ENCODE peak calls at places on chromosomes 4 and X, in nine cellular contexts. E is GM23338, R is fibroblast of lung, T is HepG2, A is mammary epithelial cell, C is HCT116, M is DND-41, U is PC-9, Z is neural progenitor cell. X is an unnamed sample.

GRCh38 chr4:184309241-184310170 is 91.8 kb upstream of the ENPP6 start:
- DNase-seq in A (peak; percentile 29), T (no peak), Z (no peak), U (no peak), E (no peak), M (no peak), C (no peak), R (no peak), X (no peak)

GRCh38 chr4:36310793-36311192 is 29.4 kb downstream of the DTHD1 start:
- DNase-seq in U (no peak), A (no peak), M (peak; percentile 89), E (no peak), Z (no peak), R (no peak), T (no peak), C (no peak), X (no peak)

GRCh38 chr4:1410491-1411325 is 4.5 kb upstream of the NKX1-1 start:
- DNase-seq in R (peak; percentile 35), A (peak; percentile 29), U (peak; percentile 29), Z (peak; percentile 97), C (no peak), T (peak; percentile 15), M (peak; percentile 87), E (peak; percentile 95), X (peak; percentile 87)

GRCh38 chr4:175970734-175971133 is 94.9 kb upstream of the WDR17 start:
- DNase-seq in T (no peak), A (no peak), C (no peak), R (no peak), E (peak; percentile 24), M (no peak), Z (peak; percentile 42), U (no peak), X (no peak)

GRCh38 chr4:128468485-128468989 is 180.9 kb upstream of the PGRMC2 start:
- DNase-seq in E (no peak), A (peak; percentile 54), T (no peak), Z (no peak), C (no peak), R (peak; percentile 100), M (no peak), U (no peak), X (peak; percentile 76)

GRCh38 chr4:89196056-89196674 is 84.8 kb downstream of the TIGD2 start:
- DNase-seq in Z (no peak), M (no peak), R (peak; percentile 82), E (peak; percentile 16), A (no peak), U (no peak), C (peak; percentile 26), T (no peak), X (no peak)

GRCh38 chr4:114132830-114133229 is 153.4 kb upstream of the ARSJ start:
- DNase-seq in U (no peak), R (no peak), C (no peak), T (no peak), E (peak; percentile 62), M (no peak), Z (peak; percentile 14), A (peak; percentile 3), X (no peak)

GRCh38 chr4:11409632-11410031 is 19.1 kb downstream of the HS3ST1 start:
- DNase-seq in M (no peak), C (no peak), R (no peak), A (no peak), U (no peak), E (no peak), T (no peak), Z (no peak), X (no peak)

GRCh38 chr4:3123201-3123671 is 48.8 kb downstream of the HTT start:
- DNase-seq in R (peak; percentile 82), M (no peak), E (no peak), T (no peak), C (no peak), U (no peak), A (no peak), Z (no peak), X (peak; percentile 26)

GRCh38 chr4:15938182-15938581 is 358 bp downstream of the FGFBP1 start:
- DNase-seq in C (peak; percentile 34), M (no peak), R (no peak), U (peak; percentile 71), E (peak; percentile 48), A (peak; percentile 85), T (no peak), Z (peak; percentile 21), X (peak; percentile 87)

GRCh38 chr4:137283737-137284136 is 248.6 kb downstream of the PCDH18 start:
- DNase-seq in A (peak; percentile 17), C (no peak), M (no peak), T (no peak), U (no peak), E (peak; percentile 48), R (peak; percentile 66), Z (no peak), X (peak; percentile 20)
- TF ChIP-seq CTCF in A (peak; percentile 57), C (no peak), M (no peak), T (no peak), U (no peak), E (peak; percentile 65), R (peak; percentile 34), Z (peak; percentile 49), X (peak; percentile 59)

DNA sequence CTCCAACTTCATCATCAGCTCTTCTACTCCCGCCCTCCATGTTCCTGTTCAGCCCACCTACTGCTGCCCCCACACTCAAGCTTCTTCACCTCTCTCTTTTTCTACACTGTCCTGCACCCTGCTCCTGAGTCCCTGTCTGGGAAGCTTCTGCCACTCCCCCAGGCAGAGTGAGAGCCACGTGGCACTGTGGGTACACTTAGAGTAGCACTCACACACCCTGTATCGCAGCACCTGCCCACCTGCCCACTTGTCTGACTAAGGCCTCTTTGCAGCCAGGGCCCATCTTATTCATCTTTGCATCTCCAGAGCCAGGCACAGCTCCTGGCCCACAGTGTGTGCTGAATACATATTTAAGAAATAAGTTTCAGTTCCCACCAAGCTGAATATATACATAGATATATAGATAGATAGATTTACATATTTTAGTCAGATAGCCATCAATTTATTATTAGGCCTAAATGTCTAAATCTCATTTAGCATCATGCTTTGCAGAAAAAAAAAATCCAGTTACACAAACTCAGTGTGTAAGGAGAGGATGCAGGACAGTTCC is 24.9 kb downstream of the CCDC149 start:
- DNase-seq in A (no peak), U (no peak), R (no peak), T (no peak), Z (no peak), C (no peak), M (no peak), E (no peak), X (no peak)
- TF ChIP-seq EZH2 in A (no peak), U (no peak), R (no peak), T (no peak), Z (no peak), C (no peak), M (no peak), E (no peak), X (no peak)

GRCh38 chrX:112694811-112695210 is 15.1 kb upstream of the LHFPL1 start:
- DNase-seq in Z (no peak), M (no peak), U (no peak), R (no peak), A (no peak), E (no peak), C (no peak), T (no peak), X (no peak)
- H3K4me1 ChIP-seq in Z (peaks cover 4% of the 10 kb centered on the region), M (no peaks in the 10 kb centered on the region), U (no peaks in the 10 kb centered on the region), R (no peaks in the 10 kb centered on the region), A (no peaks in the 10 kb centered on the region), E (no peaks in the 10 kb centered on the region), C (no peaks in the 10 kb centered on the region), T (no peaks in the 10 kb centered on the region), X (no peaks in the 10 kb centered on the region)

GRCh38 chr4:6672131-6672530 is 21.5 kb upstream of the S100P start:
- DNase-seq in T (no peak), E (no peak), M (no peak), C (no peak), Z (no peak), A (no peak), R (no peak), U (no peak), X (no peak)

GRCh38 chr4:6673660-6674499 is 19.8 kb upstream of the S100P start:
- DNase-seq in Z (peak; percentile 98), C (peak; percentile 94), R (peak; percentile 97), E (peak; percentile 97), M (peak; percentile 95), A (peak; percentile 88), U (peak; percentile 89), T (peak; percentile 90), X (peak; percentile 97)

GRCh38 chr4:6671648-6672047 is 22.0 kb upstream of the S100P start:
- DNase-seq in E (no peak), T (no peak), A (no peak), U (no peak), M (no peak), R (no peak), Z (no peak), C (no peak), X (no peak)

GRCh38 chr4:6676722-6677558 is 16.7 kb upstream of the S100P start:
- DNase-seq in M (no peak), C (no peak), A (no peak), U (no peak), T (no peak), E (no peak), Z (no peak), R (no peak), X (no peak)

GRCh38 chr4:6674500-6675149 is 19.1 kb upstream of the S100P start:
- DNase-seq in M (peak; percentile 62), R (peak; percentile 40), T (peak; percentile 60), E (peak; percentile 61), U (peak; percentile 53), C (peak; percentile 63), A (peak; percentile 70), Z (peak; percentile 40), X (peak; percentile 72)
- TF ChIP-seq CTCF in M (peak; percentile 74), R (no peak), T (peak; percentile 76), E (peak; percentile 64), U (peak; percentile 55), C (peak; percentile 60), A (peak; percentile 70), Z (peak; percentile 51), X (peak; percentile 52)

GRCh38 chrX:137565921-137566745 is at the start of gene ZIC3:
- DNase-seq in M (no peak), E (peak; percentile 80), T (no peak), C (no peak), R (peak; percentile 1), A (no peak), U (no peak), Z (peak; percentile 88), X (peak; percentile 74)
- TF ChIP-seq EZH2 in M (no peak), E (no peak), T (no peak), C (no peak), R (no peak), A (no peak), U (no peak), Z (no peak), X (no peak)

X was measured in hepatocyte.